ENCODE peak calls at places on chromosomes 5 and 9, in nine cellular contexts. One of them, this sample, is unnamed.
A peak's percentile ranks its signal among the peaks of the same experiment; 100 is the strongest.

GRCh38 chr5:73974871-73975351 is 348.9 kb downstream of the ARHGEF28 start:
- DNase-seq in lung: peak; percentile 32
- DNase-seq in astrocyte of the spinal cord: no peak
- DNase-seq in kidney epithelial cell: no peak
- DNase-seq in uterus: no peak
- DNase-seq in heart right ventricle: peak; percentile 8
- DNase-seq in left ventricle myocardium inferior: peak; percentile 20
- DNase-seq in tibial nerve: no peak
- DNase-seq in SK-N-SH: no peak
- DNase-seq in this sample: no peak

GRCh38 chr5:134934202-134934601 is 29.3 kb downstream of the PCBD2 start:
- DNase-seq in lung: no peak
- DNase-seq in astrocyte of the spinal cord: no peak
- DNase-seq in kidney epithelial cell: no peak
- DNase-seq in uterus: no peak
- DNase-seq in heart right ventricle: no peak
- DNase-seq in left ventricle myocardium inferior: no peak
- DNase-seq in tibial nerve: no peak
- DNase-seq in SK-N-SH: no peak
- DNase-seq in this sample: no peak

GRCh38 chr5:958701-959571 is 49.7 kb upstream of the NKD2 start:
- DNase-seq in lung: peak; percentile 63
- DNase-seq in astrocyte of the spinal cord: peak; percentile 40
- DNase-seq in kidney epithelial cell: no peak
- DNase-seq in uterus: peak; percentile 83
- DNase-seq in heart right ventricle: peak; percentile 9
- DNase-seq in left ventricle myocardium inferior: no peak
- DNase-seq in tibial nerve: no peak
- DNase-seq in SK-N-SH: peak; percentile 43
- DNase-seq in this sample: peak; percentile 74

GRCh38 chr9:121225240-121225639 is 23.6 kb upstream of the RAB14 start:
- DNase-seq in lung: no peak
- DNase-seq in astrocyte of the spinal cord: no peak
- DNase-seq in kidney epithelial cell: no peak
- DNase-seq in uterus: no peak
- DNase-seq in heart right ventricle: no peak
- DNase-seq in left ventricle myocardium inferior: no peak
- DNase-seq in tibial nerve: no peak
- DNase-seq in SK-N-SH: no peak
- DNase-seq in this sample: no peak

GRCh38 chr9:75903785-75904360 is 13.4 kb downstream of the PCSK5 start:
- DNase-seq in lung: no peak
- DNase-seq in astrocyte of the spinal cord: peak; percentile 72
- DNase-seq in kidney epithelial cell: no peak
- DNase-seq in uterus: peak; percentile 24
- DNase-seq in heart right ventricle: no peak
- DNase-seq in left ventricle myocardium inferior: no peak
- DNase-seq in tibial nerve: no peak
- DNase-seq in SK-N-SH: no peak
- DNase-seq in this sample: peak; percentile 50

GRCh38 chr5:139443766-139444473 is 4.6 kb upstream of the DNAJC18 start:
- DNase-seq in lung: no peak
- DNase-seq in astrocyte of the spinal cord: peak; percentile 72
- DNase-seq in kidney epithelial cell: no peak
- DNase-seq in uterus: no peak
- DNase-seq in heart right ventricle: no peak
- DNase-seq in left ventricle myocardium inferior: no peak
- DNase-seq in tibial nerve: no peak
- DNase-seq in SK-N-SH: peak; percentile 16
- DNase-seq in this sample: no peak

GRCh38 chr5:151204051-151204450 is 19.8 kb downstream of the CCDC69 start:
- DNase-seq in lung: no peak
- DNase-seq in astrocyte of the spinal cord: no peak
- DNase-seq in kidney epithelial cell: no peak
- DNase-seq in uterus: no peak
- DNase-seq in heart right ventricle: no peak
- DNase-seq in left ventricle myocardium inferior: no peak
- DNase-seq in tibial nerve: no peak
- DNase-seq in SK-N-SH: no peak
- DNase-seq in this sample: peak; percentile 16

GRCh38 chr5:35518104-35518503 is 99.6 kb upstream of the SPEF2 start:
- DNase-seq in lung: no peak
- DNase-seq in astrocyte of the spinal cord: no peak
- DNase-seq in kidney epithelial cell: no peak
- DNase-seq in uterus: no peak
- DNase-seq in heart right ventricle: no peak
- DNase-seq in left ventricle myocardium inferior: no peak
- DNase-seq in tibial nerve: no peak
- DNase-seq in SK-N-SH: no peak
- DNase-seq in this sample: no peak

GRCh38 chr5:109690456-109691247 is 925 bp downstream of the MAN2A1 start:
- DNase-seq in lung: peak; percentile 59
- DNase-seq in astrocyte of the spinal cord: peak; percentile 89
- DNase-seq in kidney epithelial cell: no peak
- DNase-seq in uterus: peak; percentile 77
- DNase-seq in heart right ventricle: peak; percentile 74
- DNase-seq in left ventricle myocardium inferior: peak; percentile 76
- DNase-seq in tibial nerve: peak; percentile 63
- DNase-seq in SK-N-SH: peak; percentile 68
- DNase-seq in this sample: peak; percentile 74

GRCh38 chr9:77512876-77513275 is 135.2 kb downstream of the GNA14 start:
- DNase-seq in lung: no peak
- DNase-seq in astrocyte of the spinal cord: no peak
- DNase-seq in kidney epithelial cell: no peak
- DNase-seq in uterus: no peak
- DNase-seq in heart right ventricle: no peak
- DNase-seq in left ventricle myocardium inferior: peak; percentile 27
- DNase-seq in tibial nerve: no peak
- DNase-seq in SK-N-SH: no peak
- DNase-seq in this sample: no peak

GRCh38 chr5:157217289-157218024 is 36.8 kb downstream of the ITK start:
- DNase-seq in lung: no peak
- DNase-seq in astrocyte of the spinal cord: no peak
- DNase-seq in kidney epithelial cell: no peak
- DNase-seq in uterus: no peak
- DNase-seq in heart right ventricle: no peak
- DNase-seq in left ventricle myocardium inferior: no peak
- DNase-seq in tibial nerve: no peak
- DNase-seq in SK-N-SH: no peak
- DNase-seq in this sample: no peak

GRCh38 chr9:72145093-72145492 is 4.1 kb upstream of the GDA start:
- DNase-seq in lung: no peak
- DNase-seq in astrocyte of the spinal cord: no peak
- DNase-seq in kidney epithelial cell: no peak
- DNase-seq in uterus: no peak
- DNase-seq in heart right ventricle: no peak
- DNase-seq in left ventricle myocardium inferior: no peak
- DNase-seq in tibial nerve: no peak
- DNase-seq in SK-N-SH: no peak
- DNase-seq in this sample: no peak

GRCh38 chr9:130940023-130940549 is 1.0 kb upstream of the FIBCD1 start:
- DNase-seq in lung: no peak
- DNase-seq in astrocyte of the spinal cord: no peak
- DNase-seq in kidney epithelial cell: no peak
- DNase-seq in uterus: no peak
- DNase-seq in heart right ventricle: no peak
- DNase-seq in left ventricle myocardium inferior: no peak
- DNase-seq in tibial nerve: no peak
- DNase-seq in SK-N-SH: no peak
- DNase-seq in this sample: no peak

GRCh38 chr9:94083384-94083783 is 880 bp upstream of the PTPDC1 start:
- DNase-seq in lung: no peak
- DNase-seq in astrocyte of the spinal cord: no peak
- DNase-seq in kidney epithelial cell: no peak
- DNase-seq in uterus: no peak
- DNase-seq in heart right ventricle: no peak
- DNase-seq in left ventricle myocardium inferior: no peak
- DNase-seq in tibial nerve: no peak
- DNase-seq in SK-N-SH: no peak
- DNase-seq in this sample: no peak

GRCh38 chr9:106860731-106861584 is 2.0 kb upstream of the ZNF462 start:
- DNase-seq in lung: peak; percentile 45
- DNase-seq in astrocyte of the spinal cord: peak; percentile 41
- DNase-seq in kidney epithelial cell: no peak
- DNase-seq in uterus: peak; percentile 56
- DNase-seq in heart right ventricle: peak; percentile 32
- DNase-seq in left ventricle myocardium inferior: peak; percentile 42
- DNase-seq in tibial nerve: peak; percentile 13
- DNase-seq in SK-N-SH: peak; percentile 65
- DNase-seq in this sample: peak; percentile 73
- H3K4me3 ChIP-seq in lung: peak overlapping the region; percentile 68
- H3K4me3 ChIP-seq in astrocyte of the spinal cord: peak overlapping the region; percentile 86
- H3K4me3 ChIP-seq in kidney epithelial cell: peak overlapping the region; percentile 88
- H3K4me3 ChIP-seq in uterus: peak overlapping the region; percentile 80
- H3K4me3 ChIP-seq in heart right ventricle: peak overlapping the region; percentile 58
- H3K4me3 ChIP-seq in left ventricle myocardium inferior: peak overlapping the region; percentile 83
- H3K4me3 ChIP-seq in tibial nerve: peak overlapping the region; percentile 71
- H3K4me3 ChIP-seq in SK-N-SH: peak overlapping the region; percentile 91
- H3K4me3 ChIP-seq in this sample: peak overlapping the region; percentile 60

GRCh38 chr9:5436441-5436840 is 1.3 kb downstream of the PLGRKT start:
- DNase-seq in lung: no peak
- DNase-seq in astrocyte of the spinal cord: no peak
- DNase-seq in kidney epithelial cell: no peak
- DNase-seq in uterus: no peak
- DNase-seq in heart right ventricle: no peak
- DNase-seq in left ventricle myocardium inferior: no peak
- DNase-seq in tibial nerve: no peak
- DNase-seq in SK-N-SH: no peak
- DNase-seq in this sample: no peak
- H3K4me3 ChIP-seq in lung: no peak overlapping the region
- H3K4me3 ChIP-seq in astrocyte of the spinal cord: no peak overlapping the region
- H3K4me3 ChIP-seq in kidney epithelial cell: no peak overlapping the region
- H3K4me3 ChIP-seq in uterus: no peak overlapping the region
- H3K4me3 ChIP-seq in heart right ventricle: peak overlapping the region; percentile 67
- H3K4me3 ChIP-seq in left ventricle myocardium inferior: peak overlapping the region; percentile 75
- H3K4me3 ChIP-seq in tibial nerve: no peak overlapping the region
- H3K4me3 ChIP-seq in SK-N-SH: peak overlapping the region; percentile 85
- H3K4me3 ChIP-seq in this sample: no peak overlapping the region

GRCh38 chr5:132486318-132487094 is 4.1 kb downstream of the IRF1 start:
- DNase-seq in lung: no peak
- DNase-seq in astrocyte of the spinal cord: no peak
- DNase-seq in kidney epithelial cell: no peak
- DNase-seq in uterus: peak; percentile 11
- DNase-seq in heart right ventricle: no peak
- DNase-seq in left ventricle myocardium inferior: no peak
- DNase-seq in tibial nerve: no peak
- DNase-seq in SK-N-SH: no peak
- DNase-seq in this sample: no peak

GRCh38 chr5:132487095-132487428 is 3.5 kb downstream of the IRF1 start:
- DNase-seq in lung: no peak
- DNase-seq in astrocyte of the spinal cord: no peak
- DNase-seq in kidney epithelial cell: no peak
- DNase-seq in uterus: peak; percentile 7
- DNase-seq in heart right ventricle: no peak
- DNase-seq in left ventricle myocardium inferior: no peak
- DNase-seq in tibial nerve: no peak
- DNase-seq in SK-N-SH: no peak
- DNase-seq in this sample: peak; percentile 39

GRCh38 chr5:132489051-132489770 is 1.4 kb downstream of the IRF1 start:
- DNase-seq in lung: peak; percentile 27
- DNase-seq in astrocyte of the spinal cord: no peak
- DNase-seq in kidney epithelial cell: no peak
- DNase-seq in uterus: peak; percentile 13
- DNase-seq in heart right ventricle: no peak
- DNase-seq in left ventricle myocardium inferior: no peak
- DNase-seq in tibial nerve: no peak
- DNase-seq in SK-N-SH: no peak
- DNase-seq in this sample: no peak

GRCh38 chr5:132488590-132488989 is 2.0 kb downstream of the IRF1 start:
- DNase-seq in lung: no peak
- DNase-seq in astrocyte of the spinal cord: no peak
- DNase-seq in kidney epithelial cell: no peak
- DNase-seq in uterus: no peak
- DNase-seq in heart right ventricle: no peak
- DNase-seq in left ventricle myocardium inferior: no peak
- DNase-seq in tibial nerve: no peak
- DNase-seq in SK-N-SH: no peak
- DNase-seq in this sample: no peak

GRCh38 chr5:132487841-132488555 is 2.6 kb downstream of the IRF1 start:
- DNase-seq in lung: no peak
- DNase-seq in astrocyte of the spinal cord: no peak
- DNase-seq in kidney epithelial cell: no peak
- DNase-seq in uterus: peak; percentile 10
- DNase-seq in heart right ventricle: no peak
- DNase-seq in left ventricle myocardium inferior: peak; percentile 3
- DNase-seq in tibial nerve: no peak
- DNase-seq in SK-N-SH: no peak
- DNase-seq in this sample: peak; percentile 33
- H3K4me3 ChIP-seq in lung: peak overlapping the region; percentile 11
- H3K4me3 ChIP-seq in astrocyte of the spinal cord: peak overlapping the region; percentile 92
- H3K4me3 ChIP-seq in kidney epithelial cell: no peak overlapping the region
- H3K4me3 ChIP-seq in uterus: no peak overlapping the region
- H3K4me3 ChIP-seq in heart right ventricle: peak overlapping the region; percentile 96
- H3K4me3 ChIP-seq in left ventricle myocardium inferior: peak overlapping the region; percentile 89
- H3K4me3 ChIP-seq in tibial nerve: no peak overlapping the region
- H3K4me3 ChIP-seq in SK-N-SH: no peak overlapping the region
- H3K4me3 ChIP-seq in this sample: no peak overlapping the region

GRCh38 chr5:141398608-141399007 is 861 bp downstream of the PCDHGB5 start:
- DNase-seq in lung: no peak
- DNase-seq in astrocyte of the spinal cord: no peak
- DNase-seq in kidney epithelial cell: no peak
- DNase-seq in uterus: no peak
- DNase-seq in heart right ventricle: no peak
- DNase-seq in left ventricle myocardium inferior: no peak
- DNase-seq in tibial nerve: no peak
- DNase-seq in SK-N-SH: no peak
- DNase-seq in this sample: no peak
- H3K4me3 ChIP-seq in lung: no peak overlapping the region
- H3K4me3 ChIP-seq in astrocyte of the spinal cord: no peak overlapping the region
- H3K4me3 ChIP-seq in kidney epithelial cell: no peak overlapping the region
- H3K4me3 ChIP-seq in uterus: no peak overlapping the region
- H3K4me3 ChIP-seq in heart right ventricle: no peak overlapping the region
- H3K4me3 ChIP-seq in left ventricle myocardium inferior: peak overlapping the region; percentile 39
- H3K4me3 ChIP-seq in tibial nerve: no peak overlapping the region
- H3K4me3 ChIP-seq in SK-N-SH: no peak overlapping the region
- H3K4me3 ChIP-seq in this sample: no peak overlapping the region

DNA sequence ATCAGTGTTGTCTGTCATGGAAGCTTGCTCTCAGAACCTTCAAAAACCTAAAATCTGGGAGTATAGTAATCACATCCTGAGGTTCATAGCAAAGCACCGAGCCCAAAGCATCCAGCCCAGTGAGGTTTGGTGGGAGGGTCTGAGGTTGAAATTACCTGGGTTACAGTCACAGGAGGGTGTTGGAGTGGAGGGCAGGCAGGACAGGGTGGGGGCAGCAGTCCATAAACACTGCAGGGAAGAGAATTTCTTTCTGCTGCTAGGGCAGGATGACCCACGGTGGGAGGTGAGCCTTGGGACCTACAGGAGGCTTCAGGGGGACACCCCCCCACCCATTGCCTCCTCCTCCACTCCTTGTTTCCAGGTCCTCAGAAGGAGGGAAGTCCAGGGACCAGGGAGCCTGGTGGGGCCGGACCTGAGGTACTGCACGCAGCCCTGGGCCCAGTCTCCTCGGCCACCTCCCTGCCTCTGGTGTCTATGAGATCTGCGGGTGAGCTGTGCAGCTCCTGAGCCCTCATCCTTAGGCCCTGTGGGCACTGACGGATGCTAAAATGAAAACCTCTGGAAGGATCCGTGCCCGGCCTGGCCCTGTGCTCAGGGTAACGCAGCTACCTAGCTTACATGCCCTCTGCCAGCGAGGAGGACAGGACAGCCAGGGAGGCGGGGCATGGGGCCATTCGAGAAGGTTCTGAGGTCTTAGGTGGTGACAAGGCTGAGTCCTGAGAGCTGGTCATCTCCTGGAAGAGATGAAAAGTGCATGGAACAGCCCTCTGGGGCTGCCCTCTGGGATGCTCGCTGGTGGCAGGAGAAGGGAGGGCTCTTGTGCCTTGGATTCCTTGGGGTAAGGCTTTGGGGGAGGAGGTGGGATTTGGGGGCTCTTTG is 1.8 kb upstream of the ADCY2 start:
- DNase-seq in lung: no peak
- DNase-seq in astrocyte of the spinal cord: no peak
- DNase-seq in kidney epithelial cell: no peak
- DNase-seq in uterus: no peak
- DNase-seq in heart right ventricle: no peak
- DNase-seq in left ventricle myocardium inferior: no peak
- DNase-seq in tibial nerve: no peak
- DNase-seq in SK-N-SH: no peak
- DNase-seq in this sample: no peak
- H3K4me3 ChIP-seq in lung: no peak overlapping the region
- H3K4me3 ChIP-seq in astrocyte of the spinal cord: no peak overlapping the region
- H3K4me3 ChIP-seq in kidney epithelial cell: no peak overlapping the region
- H3K4me3 ChIP-seq in uterus: no peak overlapping the region
- H3K4me3 ChIP-seq in heart right ventricle: no peak overlapping the region
- H3K4me3 ChIP-seq in left ventricle myocardium inferior: no peak overlapping the region
- H3K4me3 ChIP-seq in tibial nerve: no peak overlapping the region
- H3K4me3 ChIP-seq in SK-N-SH: no peak overlapping the region
- H3K4me3 ChIP-seq in this sample: no peak overlapping the region

This sample was measured in SJSA1.